ENCODE peak calls at places on chromosomes 16 and 17, in four cellular contexts. One of them, this sample, is unnamed.

GRCh38 chr17:6094926-6095325 is 24.7 kb downstream of the WSCD1 start:
- DNase-seq in hepatocyte: no peak
- DNase-seq in ovary: no peak
- DNase-seq in CD4-positive, alpha-beta T cell: no peak
- DNase-seq in this sample: no peak

GRCh38 chr17:75129576-75129975 is 2.0 kb downstream of the NT5C start:
- DNase-seq in hepatocyte: no peak
- DNase-seq in ovary: no peak
- DNase-seq in CD4-positive, alpha-beta T cell: no peak
- DNase-seq in this sample: no peak

GRCh38 chr16:75007443-75007842 is 8.6 kb downstream of the ZNRF1 start:
- DNase-seq in hepatocyte: no peak
- DNase-seq in ovary: no peak
- DNase-seq in CD4-positive, alpha-beta T cell: no peak
- DNase-seq in this sample: no peak

GRCh38 chr16:53504665-53505064 is 1.7 kb upstream of the AKTIP start:
- DNase-seq in hepatocyte: no peak
- DNase-seq in ovary: no peak
- DNase-seq in CD4-positive, alpha-beta T cell: no peak
- DNase-seq in this sample: no peak

GRCh38 chr17:11996722-11997146 is 541 bp downstream of the ZNF18 start:
- DNase-seq in hepatocyte: peak
- DNase-seq in ovary: no peak
- DNase-seq in CD4-positive, alpha-beta T cell: peak
- DNase-seq in this sample: no peak

GRCh38 chr17:80125656-80126448 is 21.1 kb downstream of the EIF4A3 start:
- DNase-seq in hepatocyte: no peak
- DNase-seq in ovary: no peak
- DNase-seq in CD4-positive, alpha-beta T cell: no peak
- DNase-seq in this sample: peak

GRCh38 chr17:21300601-21301571 is 16.4 kb downstream of the MAP2K3 start:
- DNase-seq in hepatocyte: no peak
- DNase-seq in ovary: no peak
- DNase-seq in CD4-positive, alpha-beta T cell: no peak
- DNase-seq in this sample: no peak

GRCh38 chr16:86026916-86027315 is 128.0 kb downstream of the IRF8 start:
- DNase-seq in hepatocyte: no peak
- DNase-seq in ovary: no peak
- DNase-seq in CD4-positive, alpha-beta T cell: no peak
- DNase-seq in this sample: no peak

GRCh38 chr16:50676684-50677225 is 4.4 kb downstream of the SNX20 start:
- DNase-seq in hepatocyte: no peak
- DNase-seq in ovary: no peak
- DNase-seq in CD4-positive, alpha-beta T cell: no peak
- DNase-seq in this sample: no peak

GRCh38 chr17:57740225-57740528 is 4.9 kb downstream of the CCDC182 start:
- DNase-seq in hepatocyte: no peak
- DNase-seq in ovary: no peak
- DNase-seq in CD4-positive, alpha-beta T cell: no peak
- DNase-seq in this sample: no peak
- TF ChIP-seq CTCF in hepatocyte: no peak
- TF ChIP-seq CTCF in ovary: no peak
- TF ChIP-seq CTCF in CD4-positive, alpha-beta T cell: no peak
- TF ChIP-seq CTCF in this sample: no peak

GRCh38 chr16:10646581-10647263 is 48.0 kb downstream of the TEKT5 start:
- DNase-seq in hepatocyte: no peak
- DNase-seq in ovary: no peak
- DNase-seq in CD4-positive, alpha-beta T cell: no peak
- DNase-seq in this sample: no peak

GRCh38 chr16:10644092-10644491 is 50.6 kb downstream of the TEKT5 start:
- DNase-seq in hepatocyte: no peak
- DNase-seq in ovary: no peak
- DNase-seq in CD4-positive, alpha-beta T cell: no peak
- DNase-seq in this sample: no peak

GRCh38 chr16:10647264-10647720 is 47.4 kb downstream of the TEKT5 start:
- DNase-seq in hepatocyte: no peak
- DNase-seq in ovary: no peak
- DNase-seq in CD4-positive, alpha-beta T cell: no peak
- DNase-seq in this sample: no peak

GRCh38 chr16:10646228-10646580 is 48.5 kb downstream of the TEKT5 start:
- DNase-seq in hepatocyte: no peak
- DNase-seq in ovary: no peak
- DNase-seq in CD4-positive, alpha-beta T cell: no peak
- DNase-seq in this sample: no peak

DNA sequence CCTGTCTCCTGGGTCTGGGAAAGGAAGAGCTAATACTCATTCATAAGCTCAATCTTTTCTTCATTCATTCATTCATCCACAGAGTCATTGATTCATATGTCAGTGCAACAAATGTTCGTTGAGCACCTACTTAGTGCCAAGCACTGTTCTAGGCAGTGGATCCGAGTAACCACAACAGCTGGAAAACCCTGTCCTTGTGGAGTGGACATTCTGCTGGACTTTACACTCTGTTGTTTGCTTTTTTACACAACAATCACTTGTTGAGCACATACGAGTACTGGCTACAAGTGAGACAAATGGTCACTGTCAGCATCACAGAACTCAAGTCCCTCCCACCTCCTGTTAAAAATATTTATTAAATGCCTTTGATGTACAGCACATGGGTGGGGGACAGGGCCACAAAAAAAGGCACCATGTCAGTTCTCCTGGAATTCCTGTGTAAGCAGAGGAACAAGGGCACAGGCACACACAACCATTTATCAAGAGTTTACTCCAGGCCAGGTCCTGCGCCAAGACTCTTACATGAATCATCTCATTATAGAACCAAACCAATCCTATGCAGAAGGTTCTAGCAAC is 46.9 kb downstream of the TEKT5 start:
- DNase-seq in hepatocyte: no peak
- DNase-seq in ovary: no peak
- DNase-seq in CD4-positive, alpha-beta T cell: no peak
- DNase-seq in this sample: no peak
- TF ChIP-seq CTCF in hepatocyte: no peak
- TF ChIP-seq CTCF in ovary: no peak
- TF ChIP-seq CTCF in CD4-positive, alpha-beta T cell: no peak
- TF ChIP-seq CTCF in this sample: no peak

DNA sequence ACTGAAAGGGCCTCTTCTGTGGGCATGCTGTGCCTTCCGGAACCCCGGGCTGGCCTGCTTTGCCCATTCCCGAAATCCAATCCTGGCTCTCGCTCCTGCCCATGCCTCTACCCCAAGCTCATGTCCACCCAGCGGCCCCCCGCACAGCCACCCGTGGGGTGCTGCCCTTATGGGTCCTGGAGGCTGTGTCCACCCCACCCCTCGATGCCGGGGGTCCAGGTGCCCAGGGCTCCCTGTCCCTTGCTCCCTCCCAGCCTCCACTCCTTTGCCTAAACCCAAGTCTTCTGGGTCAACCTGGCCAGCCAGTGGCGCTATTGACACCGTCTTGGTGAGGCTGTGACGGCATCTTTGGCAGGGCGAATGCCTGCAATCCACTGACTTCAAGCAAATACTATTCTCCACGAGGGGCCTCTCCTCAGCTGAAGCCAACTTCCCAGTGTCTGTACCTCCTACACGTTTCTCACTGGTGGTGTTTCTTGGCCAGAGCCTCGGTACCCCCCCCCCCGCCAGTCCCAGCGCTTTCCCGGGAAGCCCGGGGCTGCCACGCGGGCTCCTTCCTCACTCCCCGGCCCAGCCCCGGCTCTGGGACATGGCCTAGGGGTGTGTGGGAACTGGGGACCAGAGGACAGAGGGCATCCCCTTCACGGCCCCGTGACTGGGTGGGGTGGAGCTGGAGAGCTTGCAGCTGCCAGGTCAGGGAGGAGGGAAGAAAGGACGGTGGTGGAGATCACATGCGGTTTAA is 12.2 kb upstream of the DUS1L start:
- DNase-seq in hepatocyte: no peak
- DNase-seq in ovary: peak
- DNase-seq in CD4-positive, alpha-beta T cell: no peak
- DNase-seq in this sample: no peak
- TF ChIP-seq CTCF in hepatocyte: no peak
- TF ChIP-seq CTCF in ovary: no peak
- TF ChIP-seq CTCF in CD4-positive, alpha-beta T cell: no peak
- TF ChIP-seq CTCF in this sample: no peak

GRCh38 chr16:31079342-31079944 is 5.2 kb downstream of the ZNF646 start:
- DNase-seq in hepatocyte: peak
- DNase-seq in ovary: no peak
- DNase-seq in CD4-positive, alpha-beta T cell: no peak
- DNase-seq in this sample: no peak

GRCh38 chr16:31077024-31077423 is 2.8 kb downstream of the ZNF646 start:
- DNase-seq in hepatocyte: no peak
- DNase-seq in ovary: no peak
- DNase-seq in CD4-positive, alpha-beta T cell: no peak
- DNase-seq in this sample: no peak

GRCh38 chr16:31076319-31076718 is 2.1 kb downstream of the ZNF646 start:
- DNase-seq in hepatocyte: peak
- DNase-seq in ovary: no peak
- DNase-seq in CD4-positive, alpha-beta T cell: no peak
- DNase-seq in this sample: no peak

GRCh38 chr16:31078597-31079341 is 4.5 kb downstream of the ZNF646 start:
- DNase-seq in hepatocyte: peak
- DNase-seq in ovary: no peak
- DNase-seq in CD4-positive, alpha-beta T cell: no peak
- DNase-seq in this sample: no peak

DNA sequence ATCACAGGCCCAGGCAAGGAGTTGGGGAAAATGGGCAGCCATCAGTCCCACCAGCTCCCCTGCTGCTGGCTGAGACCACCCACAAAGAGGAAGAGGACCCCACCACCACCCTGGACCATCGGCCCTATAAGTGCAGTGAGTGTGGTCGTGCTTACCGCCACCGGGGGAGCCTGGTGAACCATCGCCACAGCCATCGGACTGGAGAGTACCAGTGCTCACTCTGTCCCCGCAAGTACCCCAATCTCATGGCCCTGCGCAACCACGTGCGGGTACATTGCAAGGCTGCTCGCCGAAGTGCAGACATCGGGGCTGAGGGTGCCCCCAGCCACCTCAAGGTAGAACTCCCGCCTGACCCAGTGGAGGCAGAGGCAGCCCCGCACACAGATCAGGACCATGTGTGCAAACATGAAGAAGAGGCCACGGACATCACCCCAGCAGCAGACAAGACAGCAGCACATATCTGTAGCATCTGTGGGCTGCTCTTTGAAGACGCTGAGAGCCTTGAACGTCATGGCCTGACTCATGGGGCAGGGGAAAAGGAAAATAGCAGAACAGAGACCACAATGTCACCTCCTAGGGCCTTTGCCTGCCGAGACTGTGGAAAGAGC is 3.5 kb downstream of the ZNF646 start:
- DNase-seq in hepatocyte: no peak
- DNase-seq in ovary: no peak
- DNase-seq in CD4-positive, alpha-beta T cell: no peak
- DNase-seq in this sample: no peak
- TF ChIP-seq CTCF in hepatocyte: no peak
- TF ChIP-seq CTCF in ovary: no peak
- TF ChIP-seq CTCF in CD4-positive, alpha-beta T cell: no peak
- TF ChIP-seq CTCF in this sample: no peak

DNA sequence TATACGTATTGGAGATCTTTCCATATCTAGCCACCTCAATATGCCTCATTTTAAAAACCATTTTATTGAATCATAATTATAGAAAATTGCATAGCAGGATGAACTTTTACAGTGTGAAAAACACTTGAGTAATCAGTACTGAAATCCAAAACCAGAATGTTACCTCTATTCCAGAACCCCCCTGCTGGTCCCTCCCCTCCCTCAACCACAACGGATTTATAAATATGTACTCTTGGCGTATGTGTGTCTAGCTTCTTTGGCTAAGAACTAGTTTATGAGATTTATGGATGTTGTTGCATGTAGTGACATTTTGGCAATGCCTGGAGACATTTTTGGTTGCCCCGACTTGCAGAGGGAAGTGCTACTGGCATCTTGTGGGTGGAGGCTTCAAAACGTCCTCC is 23.4 kb downstream of the ITPRIPL2 start:
- DNase-seq in hepatocyte: no peak
- DNase-seq in ovary: no peak
- DNase-seq in CD4-positive, alpha-beta T cell: no peak
- DNase-seq in this sample: no peak
- TF ChIP-seq CTCF in hepatocyte: no peak
- TF ChIP-seq CTCF in ovary: no peak
- TF ChIP-seq CTCF in CD4-positive, alpha-beta T cell: no peak
- TF ChIP-seq CTCF in this sample: no peak

GRCh38 chr17:50117202-50118040 is 12.5 kb downstream of the SAMD14 start:
- DNase-seq in hepatocyte: peak
- DNase-seq in ovary: peak
- DNase-seq in CD4-positive, alpha-beta T cell: peak
- DNase-seq in this sample: no peak
- TF ChIP-seq CTCF in hepatocyte: peak
- TF ChIP-seq CTCF in ovary: peak
- TF ChIP-seq CTCF in CD4-positive, alpha-beta T cell: peak
- TF ChIP-seq CTCF in this sample: peak

DNA sequence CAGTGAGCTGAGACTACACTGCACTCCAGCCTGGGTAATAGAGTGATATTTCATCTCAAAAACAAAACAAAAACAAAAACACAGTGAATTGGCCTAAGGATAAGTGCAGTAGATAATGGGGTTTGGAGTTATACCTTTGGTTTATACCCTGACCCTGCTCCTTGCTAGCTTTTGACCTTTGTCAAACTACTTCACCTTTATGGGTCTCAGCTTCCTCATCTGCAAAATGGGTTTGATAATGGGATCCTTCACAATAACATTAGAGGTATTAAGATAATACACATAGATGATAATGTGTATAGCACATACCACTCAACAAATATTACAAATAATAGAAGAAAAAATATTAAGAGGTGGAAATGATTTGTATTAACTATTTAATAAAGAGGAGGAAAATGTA is 85.9 kb downstream of the STXBP4 start:
- DNase-seq in hepatocyte: no peak
- DNase-seq in ovary: no peak
- DNase-seq in CD4-positive, alpha-beta T cell: no peak
- DNase-seq in this sample: no peak
- TF ChIP-seq CTCF in hepatocyte: no peak
- TF ChIP-seq CTCF in ovary: no peak
- TF ChIP-seq CTCF in CD4-positive, alpha-beta T cell: no peak
- TF ChIP-seq CTCF in this sample: no peak

DNA sequence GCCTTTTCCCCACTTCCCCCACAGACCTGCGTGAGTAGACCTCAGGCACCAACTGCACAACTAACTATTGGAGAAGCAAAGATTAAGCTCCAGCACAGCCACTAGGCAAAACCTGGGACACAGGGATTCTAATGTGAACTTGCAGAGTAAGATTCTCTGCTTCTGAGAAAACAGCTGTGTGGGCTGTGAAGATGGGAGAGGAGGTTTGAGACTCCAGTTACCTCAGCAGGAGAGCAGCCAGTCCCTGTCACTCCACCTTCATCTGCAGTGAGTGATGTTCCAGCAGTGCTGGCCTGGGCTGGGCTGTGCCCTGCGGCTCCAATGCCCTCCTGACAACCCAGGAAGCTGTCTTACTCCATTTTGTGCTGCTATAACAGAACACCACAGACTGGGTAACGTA is 18.0 kb upstream of the ABAT start:
- DNase-seq in hepatocyte: no peak
- DNase-seq in ovary: no peak
- DNase-seq in CD4-positive, alpha-beta T cell: no peak
- DNase-seq in this sample: no peak
- TF ChIP-seq CTCF in hepatocyte: no peak
- TF ChIP-seq CTCF in ovary: no peak
- TF ChIP-seq CTCF in CD4-positive, alpha-beta T cell: no peak
- TF ChIP-seq CTCF in this sample: no peak